ENCODE peak calls at places on chromosomes 4 and X, in five cellular contexts. H is right cardiac atrium, P is RWPE2, G is PC-3, D is aorta. I is an unnamed sample. For H3K4me1, the result is how much of the 10 kb centered on the place peaks cover.

GRCh38 chr4:186813377-186814068 is 89.9 kb upstream of the FAT1 start:
- DNase-seq in H (no peak), P (no peak), G (no peak), D (no peak), I (no peak)

GRCh38 chr4:136768925-136769275 is 763.4 kb downstream of the PCDH18 start:
- DNase-seq in H (no peak), P (no peak), G (no peak), D (no peak), I (no peak)

GRCh38 chrX:88244066-88244465 is 503.0 kb upstream of the CPXCR1 start:
- DNase-seq in H (no peak), P (no peak), G (no peak), D (no peak), I (no peak)

GRCh38 chr4:73727685-73728084 is 12.7 kb upstream of the CXCL8 start:
- DNase-seq in H (no peak), P (no peak), G (peak), D (no peak), I (no peak)

GRCh38 chr4:157994863-157995262 is 178.0 kb downstream of the GASK1B start:
- DNase-seq in H (no peak), P (no peak), G (peak), D (no peak), I (no peak)

GRCh38 chr4:60187428-60187827 is 1012.7 kb upstream of the ADGRL3 start:
- DNase-seq in H (peak), P (no peak), G (no peak), D (no peak), I (no peak)

GRCh38 chr4:13921805-13922204 is 294.3 kb upstream of the BOD1L1 start:
- DNase-seq in H (no peak), P (no peak), G (no peak), D (no peak), I (no peak)

GRCh38 chrX:68851082-68851481 is 22.3 kb downstream of the EFNB1 start:
- DNase-seq in H (no peak), P (no peak), G (no peak), D (no peak), I (no peak)

GRCh38 chr4:48499551-48500066 is 9.6 kb downstream of the ZAR1 start:
- DNase-seq in H (no peak), P (no peak), G (no peak), D (no peak), I (no peak)

GRCh38 chrX:136260801-136261200 is 9.6 kb upstream of the MAP7D3 start:
- DNase-seq in H (no peak), P (no peak), G (peak), D (no peak), I (no peak)

GRCh38 chr4:74056114-74056857 is 17.8 kb upstream of the CXCL3 start:
- DNase-seq in H (no peak), P (no peak), G (peak), D (no peak), I (no peak)

GRCh38 chr4:141158219-141158618 is 24.9 kb upstream of the RNF150 start:
- DNase-seq in H (no peak), P (no peak), G (peak), D (no peak), I (no peak)

GRCh38 chrX:63424063-63424462 is 72.9 kb upstream of the SPIN4 start:
- DNase-seq in H (no peak), P (no peak), G (peak), D (no peak), I (no peak)

GRCh38 chr4:18536420-18536819 is 514.9 kb upstream of the LCORL start:
- DNase-seq in H (no peak), P (no peak), G (no peak), D (no peak), I (no peak)

GRCh38 chr4:22502895-22503814 is 12.7 kb downstream of the ADGRA3 start:
- DNase-seq in H (no peak), P (no peak), G (peak), D (no peak), I (no peak)

GRCh38 chrX:3811331-3812311 is 98.2 kb upstream of the PRKX start:
- DNase-seq in H (no peak), P (no peak), G (no peak), D (no peak), I (peak)

GRCh38 chr4:137521053-137521452 is 11.2 kb downstream of the PCDH18 start:
- DNase-seq in H (no peak), P (no peak), G (no peak), D (no peak), I (no peak)

GRCh38 chrX:153411988-153412574 is 809 bp downstream of the ZFP92 start:
- DNase-seq in H (peak), P (no peak), G (no peak), D (peak), I (no peak)

GRCh38 chr4:8353912-8354453 is 84.4 kb downstream of the HTRA3 start:
- DNase-seq in H (no peak), P (no peak), G (no peak), D (no peak), I (no peak)

GRCh38 chrX:9368262-9368661 is 96.6 kb upstream of the TBL1X start:
- DNase-seq in H (no peak), P (no peak), G (no peak), D (no peak), I (no peak)

GRCh38 chrX:10749113-10749512 is 128.7 kb upstream of the MID1 start:
- DNase-seq in H (no peak), P (no peak), G (no peak), D (no peak), I (no peak)

GRCh38 chrX:24100713-24101112 is 46.0 kb downstream of the EIF2S3 start:
- DNase-seq in H (no peak), P (no peak), G (no peak), D (no peak), I (no peak)

GRCh38 chr4:125140966-125141495 is 173.7 kb upstream of the FAT4 start:
- DNase-seq in H (no peak), P (no peak), G (no peak), D (no peak), I (no peak)

GRCh38 chr4:185293202-185293601 is 83.8 kb downstream of the SNX25 start:
- DNase-seq in H (no peak), P (no peak), G (no peak), D (no peak), I (no peak)

GRCh38 chrX:127038065-127038464 is 218.5 kb downstream of the PRR32 start:
- DNase-seq in H (no peak), P (no peak), G (peak), D (no peak), I (no peak)

GRCh38 chr4:699816-700580 is 5.6 kb upstream of the PCGF3 start:
- DNase-seq in H (no peak), P (peak), G (no peak), D (no peak), I (no peak)

GRCh38 chr4:47271296-47271695 is 192.2 kb downstream of the COMMD8 start:
- DNase-seq in H (no peak), P (no peak), G (no peak), D (no peak), I (no peak)

DNA sequence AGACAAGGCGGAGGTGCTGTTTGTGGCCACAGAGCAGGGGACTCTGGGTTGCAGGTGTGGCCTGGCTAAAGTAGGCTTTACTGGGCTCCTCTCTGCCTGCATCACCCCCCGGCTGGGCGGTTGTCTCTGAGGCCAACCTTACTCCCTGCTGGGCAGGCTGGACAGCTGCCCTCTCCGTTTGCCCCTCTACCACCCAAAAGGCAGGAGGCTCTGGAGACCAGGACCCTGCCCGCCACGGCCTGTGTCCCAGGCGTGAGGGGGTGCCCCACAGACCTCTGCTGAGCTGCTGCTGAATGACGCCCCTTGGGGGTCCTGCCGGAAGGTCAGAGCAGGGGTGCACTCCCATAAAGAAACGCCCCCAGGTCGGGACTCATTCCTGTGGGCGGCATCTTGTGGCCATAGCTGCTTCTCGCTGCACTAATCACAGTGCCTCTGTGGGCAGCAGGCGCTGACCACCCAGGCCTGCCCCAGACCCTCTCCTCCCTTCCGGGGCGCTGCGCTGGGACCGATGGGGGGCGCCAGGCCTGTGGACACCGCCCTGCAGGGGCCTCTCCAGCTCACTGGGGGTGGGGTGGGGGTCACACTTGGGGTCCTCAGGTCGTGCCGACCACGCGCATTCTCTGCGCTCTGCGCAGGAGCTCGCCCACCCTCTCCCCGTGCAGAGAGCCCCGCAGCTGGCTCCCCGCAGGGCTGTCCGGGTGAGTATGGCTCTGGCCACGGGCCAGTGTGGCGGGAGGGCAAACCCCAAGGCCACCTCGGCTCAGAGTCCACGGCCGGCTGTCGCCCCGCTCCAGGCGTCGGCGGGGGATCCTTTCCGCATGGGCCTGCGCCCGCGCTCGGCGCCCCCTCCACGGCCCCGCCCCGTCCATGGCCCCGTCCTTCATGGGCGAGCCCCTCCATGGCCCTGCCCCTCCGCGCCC is 920 bp downstream of the HTT-AS start:
- DNase-seq in H (peak), P (no peak), G (no peak), D (no peak), I (no peak)
- H3K27ac ChIP-seq in H (peak), P (no peak), G (no peak), D (no peak), I (no peak)

GRCh38 chr4:10168151-10168550 is 51.6 kb upstream of the WDR1 start:
- DNase-seq in H (no peak), P (no peak), G (no peak), D (no peak), I (no peak)
- H3K4me1 ChIP-seq in H (under half), P (under half), G (under half), D (under half), I (under half)

DNA sequence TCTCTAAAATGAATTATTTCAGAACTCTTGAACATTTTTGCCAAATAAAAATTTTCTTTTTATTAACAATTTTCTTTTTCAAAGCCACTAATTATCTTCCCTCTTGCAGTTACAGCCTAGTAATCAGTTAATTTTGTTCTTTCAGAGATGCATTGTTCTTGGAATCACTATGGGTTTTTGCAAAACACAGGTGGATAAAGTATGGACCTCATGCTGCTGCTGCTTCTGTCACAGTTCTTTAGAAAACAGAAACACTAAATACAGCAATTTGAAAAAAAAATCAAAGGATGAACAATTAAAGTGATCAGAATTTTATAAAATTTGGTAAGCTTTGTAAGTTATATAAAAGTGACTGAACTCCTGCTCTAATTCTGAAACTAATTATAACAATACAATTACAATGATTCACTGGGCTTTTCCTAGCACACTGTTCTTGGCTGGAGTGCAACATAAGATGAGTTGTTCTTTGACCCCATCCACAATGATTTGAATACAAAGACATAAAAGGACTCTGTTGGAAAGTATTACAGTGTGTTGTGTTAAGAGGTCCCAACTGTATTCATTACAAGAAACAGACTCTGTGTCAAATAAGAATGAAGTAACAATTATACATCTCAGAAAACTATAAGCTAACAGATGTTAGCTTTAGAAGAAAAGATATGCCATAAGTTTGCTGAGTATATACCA is 59.4 kb upstream of the GK2 start:
- DNase-seq in H (no peak), P (no peak), G (no peak), D (no peak), I (no peak)
- H3K27ac ChIP-seq in H (no peak), P (no peak), G (no peak), D (no peak), I (no peak)

GRCh38 chr4:113106076-113106475 is 56.6 kb downstream of the ANK2 start:
- DNase-seq in H (no peak), P (no peak), G (peak), D (no peak), I (no peak)

GRCh38 chr4:113109106-113109740 is 59.8 kb downstream of the ANK2 start:
- DNase-seq in H (no peak), P (no peak), G (no peak), D (no peak), I (no peak)

GRCh38 chr4:113101669-113102068 is 52.2 kb downstream of the ANK2 start:
- DNase-seq in H (no peak), P (no peak), G (peak), D (no peak), I (no peak)

GRCh38 chr4:113103556-113103955 is 54.1 kb downstream of the ANK2 start:
- DNase-seq in H (no peak), P (no peak), G (peak), D (no peak), I (no peak)
- H3K4me1 ChIP-seq in H (under half), P (under half), G (under half), D (under half), I (under half)

GRCh38 chr4:41537267-41537890 is 578 bp upstream of the LIMCH1 start:
- DNase-seq in H (no peak), P (no peak), G (peak), D (no peak), I (no peak)
- H3K27ac ChIP-seq in H (peak), P (peak), G (no peak), D (peak), I (no peak)

I was measured in effector memory CD4-positive, alpha-beta T cell.